ENCODE peak calls at places on chromosomes 2 and 18, in nine cellular contexts. P is mammary epithelial cell, G is ovary, U is SJSA1, F is SJCRH30, N is cardiac muscle cell, X is fibroblast of lung, C is lower lobe of right lung, Y is Peyer's patch. H is an unnamed sample. For H3K36me3 and H3K4me1, the result is how much of the 10 kb centered on the place peaks cover.

GRCh38 chr2:203685081-203685621 is 21.3 kb upstream of the CD28 start:
- DNase-seq in P (peak), G (no peak), U (peak), F (no peak), N (no peak), X (peak), C (no peak), Y (no peak), H (no peak)

GRCh38 chr2:203532957-203533695 is 2.0 kb downstream of the RAPH1 start:
- DNase-seq in P (peak), G (no peak), U (no peak), F (peak), N (peak), X (peak), C (no peak), Y (no peak), H (peak)

GRCh38 chr2:219426068-219426443 is 7.9 kb downstream of the DES start:
- DNase-seq in P (no peak), G (no peak), U (no peak), F (no peak), N (no peak), X (no peak), C (no peak), Y (no peak), H (no peak)

GRCh38 chr2:222410534-222410933 is 13.8 kb upstream of the SGPP2 start:
- DNase-seq in P (peak), G (no peak), U (no peak), F (peak), N (peak), X (no peak), C (no peak), Y (no peak), H (no peak)

GRCh38 chr2:1069847-1070246 is 119.2 kb downstream of the SNTG2 start:
- DNase-seq in P (no peak), G (no peak), U (no peak), F (no peak), N (no peak), X (no peak), C (no peak), Y (no peak), H (no peak)

GRCh38 chr2:128466377-128467175 is 147.9 kb upstream of the HS6ST1 start:
- DNase-seq in P (no peak), G (no peak), U (peak), F (no peak), N (no peak), X (no peak), C (no peak), Y (no peak), H (no peak)

GRCh38 chr2:19127616-19128015 is 230.8 kb downstream of the OSR1 start:
- DNase-seq in P (no peak), G (no peak), U (no peak), F (no peak), N (no peak), X (no peak), C (no peak), Y (no peak), H (no peak)

GRCh38 chr18:9705183-9705864 is 2.8 kb upstream of the RAB31 start:
- DNase-seq in P (no peak), G (no peak), U (no peak), F (no peak), N (no peak), X (peak), C (no peak), Y (no peak), H (no peak)

GRCh38 chr2:69623236-69623635 is 20.3 kb downstream of the AAK1 start:
- DNase-seq in P (no peak), G (no peak), U (no peak), F (no peak), N (no peak), X (no peak), C (no peak), Y (no peak), H (no peak)

GRCh38 chr2:233360771-233361176 is 6.5 kb downstream of the DGKD start:
- DNase-seq in P (no peak), G (no peak), U (no peak), F (no peak), N (no peak), X (no peak), C (no peak), Y (peak), H (peak)

DNA sequence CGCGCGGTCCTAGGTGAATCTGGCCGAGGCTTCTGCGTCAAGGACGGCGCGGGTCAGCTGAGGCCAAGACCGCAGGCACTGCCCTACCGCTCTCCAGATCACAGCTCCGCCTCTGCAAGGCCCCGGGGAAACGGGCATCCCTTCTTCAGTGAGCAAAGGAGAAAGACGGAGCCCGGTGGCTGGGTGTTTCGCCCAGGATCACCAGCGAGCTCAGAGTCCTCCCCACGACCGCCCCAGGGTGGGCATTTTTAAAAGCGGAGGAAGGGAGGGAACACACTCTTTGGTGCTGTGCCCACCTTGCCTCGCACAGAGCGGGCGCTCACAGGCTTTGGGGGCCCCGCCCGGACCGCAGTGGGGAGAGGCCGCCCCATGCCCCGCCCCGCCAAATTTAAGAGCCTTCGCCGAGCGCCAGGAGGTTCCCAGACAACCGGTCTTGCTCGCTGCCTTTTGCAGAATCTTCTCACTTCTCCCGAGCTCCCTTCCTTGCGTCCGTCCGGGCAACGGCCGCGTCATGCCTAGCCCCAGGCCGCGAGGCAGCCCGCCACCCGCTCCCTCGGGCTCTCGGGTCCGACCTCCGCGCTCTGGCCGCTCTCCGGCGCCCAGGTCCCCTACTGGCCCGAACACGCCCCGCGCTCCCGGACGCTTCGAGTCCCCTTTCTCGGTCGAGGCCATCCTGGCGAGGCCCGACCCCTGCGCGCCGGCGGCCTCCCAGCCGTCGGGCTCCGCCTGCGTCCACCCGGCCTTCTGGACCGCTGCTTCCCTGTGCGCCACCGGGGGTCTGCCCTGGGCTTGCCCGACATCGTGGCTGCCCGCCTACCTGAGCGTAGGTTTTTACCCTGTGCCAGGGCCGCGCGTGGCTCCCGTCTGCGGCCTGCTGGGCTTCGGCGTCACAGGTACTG is at the start of gene NOTO:
- DNase-seq in P (peak), G (no peak), U (no peak), F (no peak), N (peak), X (peak), C (no peak), Y (no peak), H (no peak)
- H3K4me3 ChIP-seq in P (peak), G (peak), U (no peak), F (no peak), N (no peak), X (no peak), C (peak), Y (peak), H (peak)

GRCh38 chr18:54159916-54160315 is 64.6 kb downstream of the MBD2 start:
- DNase-seq in P (no peak), G (no peak), U (no peak), F (no peak), N (no peak), X (no peak), C (no peak), Y (no peak), H (no peak)

GRCh38 chr18:54163458-54163857 is 61.0 kb downstream of the MBD2 start:
- DNase-seq in P (no peak), G (no peak), U (no peak), F (no peak), N (no peak), X (no peak), C (no peak), Y (no peak), H (no peak)

GRCh38 chr18:54157646-54158045 is 66.8 kb downstream of the MBD2 start:
- DNase-seq in P (no peak), G (no peak), U (no peak), F (no peak), N (no peak), X (no peak), C (no peak), Y (no peak), H (no peak)

GRCh38 chr18:54162431-54162830 is 62.0 kb downstream of the MBD2 start:
- DNase-seq in P (peak), G (no peak), U (no peak), F (no peak), N (no peak), X (peak), C (no peak), Y (no peak), H (no peak)

GRCh38 chr18:54161267-54161666 is 63.2 kb downstream of the MBD2 start:
- DNase-seq in P (no peak), G (no peak), U (no peak), F (no peak), N (no peak), X (peak), C (no peak), Y (no peak), H (no peak)
- H3K36me3 ChIP-seq in P (under half), G (under half), U (half or more), F (under half), N (under half), X (under half), C (half or more), Y (half or more), H (under half)

DNA sequence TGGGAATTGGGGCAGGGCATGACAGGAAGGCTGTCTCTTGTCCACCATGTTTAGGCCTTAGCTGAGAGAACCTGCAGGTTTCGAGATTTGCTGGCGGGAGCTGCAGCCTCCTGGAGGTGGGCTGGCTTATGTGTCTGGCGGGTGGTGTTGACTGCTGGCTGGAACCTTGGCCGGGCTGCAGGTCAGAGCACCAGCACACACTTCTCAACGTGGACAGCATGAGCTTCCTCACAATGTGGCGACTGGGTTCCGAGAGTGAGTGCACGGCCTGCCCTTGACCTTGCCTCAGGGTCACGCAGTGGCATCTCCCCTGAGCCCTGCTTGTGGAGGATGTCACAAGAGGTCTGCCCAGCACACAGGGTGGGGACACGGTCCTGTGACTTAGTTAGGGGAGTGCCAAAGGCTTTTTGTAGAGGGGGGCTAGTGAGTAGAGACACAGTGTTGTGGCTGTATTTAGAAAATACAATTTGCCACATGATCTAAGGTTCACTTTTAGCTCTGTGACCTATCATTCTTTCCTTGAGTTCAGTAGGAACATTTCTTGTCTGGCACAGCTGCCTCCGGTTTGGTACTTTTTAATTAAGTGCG is 134.8 kb downstream of the SEPTIN10 start:
- DNase-seq in P (no peak), G (no peak), U (no peak), F (no peak), N (no peak), X (no peak), C (peak), Y (no peak), H (no peak)
- H3K4me1 ChIP-seq in P (under half), G (under half), U (under half), F (half or more), N (under half), X (under half), C (under half), Y (under half), H (under half)

GRCh38 chr2:146305164-146305563 is 1539.7 kb upstream of the ACVR2A start:
- DNase-seq in P (no peak), G (no peak), U (no peak), F (no peak), N (no peak), X (no peak), C (no peak), Y (no peak), H (no peak)

GRCh38 chr2:146301287-146301686 is 1543.5 kb upstream of the ACVR2A start:
- DNase-seq in P (no peak), G (no peak), U (no peak), F (no peak), N (no peak), X (no peak), C (no peak), Y (no peak), H (no peak)
- H3K4me3 ChIP-seq in P (no peak), G (no peak), U (no peak), F (no peak), N (no peak), X (no peak), C (no peak), Y (no peak), H (no peak)

GRCh38 chr18:21843340-21843739 is 102.7 kb downstream of the MIB1 start:
- DNase-seq in P (no peak), G (no peak), U (no peak), F (no peak), N (no peak), X (no peak), C (no peak), Y (no peak), H (no peak)

DNA sequence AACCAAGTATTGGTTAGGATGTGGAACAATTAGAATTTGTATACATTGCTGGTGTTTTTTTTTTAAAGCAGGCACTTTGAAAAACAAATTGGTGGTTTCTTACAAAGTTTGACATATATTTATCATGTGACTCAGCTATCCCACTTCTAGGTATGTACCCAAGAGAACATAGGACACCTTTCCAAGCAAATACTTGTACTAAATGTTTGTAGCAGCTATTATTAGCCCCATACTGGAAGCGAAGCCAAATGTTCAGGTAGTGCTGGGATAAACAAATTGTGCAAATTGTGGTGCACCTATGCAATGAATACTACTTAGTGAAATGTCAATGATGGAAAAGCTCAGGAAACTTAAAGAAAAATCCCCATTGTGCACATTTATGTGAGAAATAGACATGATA is 101.0 kb downstream of the MIB1 start:
- DNase-seq in P (no peak), G (no peak), U (no peak), F (no peak), N (no peak), X (no peak), C (no peak), Y (no peak), H (no peak)
- H3K36me3 ChIP-seq in P (under half), G (under half), U (under half), F (under half), N (under half), X (under half), C (half or more), Y (half or more), H (under half)

GRCh38 chr2:227477291-227477690 is 5.3 kb downstream of the AGFG1 start:
- DNase-seq in P (no peak), G (no peak), U (no peak), F (no peak), N (no peak), X (peak), C (no peak), Y (no peak), H (no peak)

GRCh38 chr2:227479865-227480475 is 8.0 kb downstream of the AGFG1 start:
- DNase-seq in P (no peak), G (no peak), U (no peak), F (no peak), N (no peak), X (peak), C (no peak), Y (no peak), H (no peak)

GRCh38 chr2:227482638-227483340 is 10.8 kb downstream of the AGFG1 start:
- DNase-seq in P (peak), G (no peak), U (no peak), F (no peak), N (no peak), X (peak), C (no peak), Y (no peak), H (no peak)

GRCh38 chr2:227485429-227485828 is 13.5 kb downstream of the AGFG1 start:
- DNase-seq in P (no peak), G (no peak), U (no peak), F (no peak), N (no peak), X (no peak), C (no peak), Y (no peak), H (no peak)

DNA sequence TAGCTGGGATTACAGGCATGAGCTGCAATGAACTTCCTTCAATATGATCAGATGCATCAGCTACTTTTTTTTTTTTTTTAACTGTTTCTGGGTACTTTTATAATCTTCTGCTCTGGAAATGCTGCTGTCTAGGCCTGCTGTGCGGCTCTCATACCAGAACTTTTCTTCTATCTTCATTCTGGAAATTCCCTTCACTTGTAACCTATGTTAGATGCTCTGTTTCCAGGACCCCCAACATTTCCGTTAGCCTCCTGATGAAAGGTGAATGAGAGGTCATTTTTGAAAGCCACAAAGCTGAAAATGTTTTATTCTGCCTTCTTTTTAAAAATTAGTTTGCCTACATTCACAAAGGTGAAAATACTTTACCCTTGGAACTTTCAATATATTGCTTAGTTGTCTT is 8.6 kb downstream of the AGFG1 start:
- DNase-seq in P (no peak), G (no peak), U (no peak), F (no peak), N (no peak), X (no peak), C (no peak), Y (no peak), H (no peak)
- H3K4me1 ChIP-seq in P (under half), G (under half), U (under half), F (under half), N (under half), X (under half), C (under half), Y (under half), H (under half)

DNA sequence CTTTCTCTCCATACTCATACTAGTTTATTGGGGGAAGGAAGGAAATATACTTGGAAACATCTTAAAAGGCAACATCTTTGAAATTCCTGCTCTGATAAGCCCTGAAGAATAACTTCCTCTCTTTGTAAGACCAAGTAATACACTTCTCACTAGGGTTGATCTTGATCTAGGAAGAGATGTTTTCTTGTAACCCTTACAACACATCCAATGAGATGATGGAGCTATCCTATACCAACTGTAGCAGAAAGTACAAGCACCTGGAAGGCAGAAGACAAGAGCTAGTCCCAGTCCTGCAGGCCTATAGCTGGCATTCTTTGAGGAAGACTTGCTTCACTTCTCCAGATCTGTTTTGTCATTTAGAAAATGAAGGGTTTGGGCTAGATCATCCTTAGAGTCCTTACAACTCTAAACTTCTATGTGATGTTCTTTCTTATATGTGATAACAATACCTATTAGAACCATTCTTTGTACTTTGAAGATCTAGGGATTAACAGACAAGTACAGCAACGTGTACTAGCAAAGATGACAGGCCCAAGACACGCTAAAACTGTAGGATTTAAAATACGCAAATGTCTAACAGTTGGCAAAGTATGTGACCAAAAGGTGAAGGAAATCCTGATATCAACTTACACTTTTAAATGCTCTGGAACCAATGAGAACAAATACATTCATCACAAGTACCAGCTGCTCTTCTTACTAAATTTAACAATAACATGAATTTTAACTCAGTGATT is 1.8 kb downstream of the ANKRD44 start:
- DNase-seq in P (no peak), G (no peak), U (no peak), F (no peak), N (no peak), X (no peak), C (no peak), Y (no peak), H (no peak)
- H3K4me3 ChIP-seq in P (no peak), G (peak), U (no peak), F (no peak), N (no peak), X (no peak), C (peak), Y (peak), H (no peak)

DNA sequence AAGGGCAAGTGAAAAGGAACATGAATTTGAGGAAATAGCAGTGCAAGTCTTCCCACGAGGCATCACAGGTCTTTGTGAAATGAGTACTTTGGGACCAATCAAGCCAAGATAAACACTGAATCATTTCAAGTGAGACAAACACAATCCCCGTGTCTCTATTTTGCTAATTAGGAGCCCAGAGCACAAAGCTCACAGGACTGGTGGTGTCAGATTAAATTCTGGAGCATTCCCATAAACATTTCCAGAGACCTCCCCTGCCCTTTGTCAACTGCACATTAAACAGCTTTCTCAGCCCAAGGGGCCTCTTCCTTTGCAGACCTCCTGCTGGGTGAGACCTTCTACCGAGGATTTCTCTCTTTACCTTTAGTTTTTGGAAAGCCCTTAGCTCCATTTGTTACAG is 50.8 kb downstream of the DAPL1 start:
- DNase-seq in P (peak), G (no peak), U (no peak), F (no peak), N (no peak), X (no peak), C (no peak), Y (no peak), H (no peak)
- H3K36me3 ChIP-seq in P (under half), G (under half), U (under half), F (under half), N (under half), X (under half), C (under half), Y (under half), H (under half)